ENCODE peak calls at places on chromosome X, in ten cellular contexts. One of them, this sample, is unnamed.

GRCh38 chrX:118717703-118718391 is 9.6 kb upstream of the IL13RA1 start:
- DNase-seq in prostate gland: no peak
- DNase-seq in IMR-90: no peak
- DNase-seq in adrenal gland: no peak
- DNase-seq in transverse colon: no peak
- DNase-seq in stomach: no peak
- DNase-seq in breast epithelium: no peak
- DNase-seq in tibial nerve: no peak
- DNase-seq in upper lobe of left lung: no peak
- DNase-seq in Peyer's patch: no peak
- DNase-seq in this sample: no peak

GRCh38 chrX:24215282-24215681 is 65.8 kb downstream of the ZFX start:
- DNase-seq in tibial nerve: no peak
- DNase-seq in adrenal gland: no peak
- DNase-seq in breast epithelium: no peak
- DNase-seq in upper lobe of left lung: no peak
- DNase-seq in Peyer's patch: no peak
- DNase-seq in stomach: no peak
- DNase-seq in prostate gland: no peak
- DNase-seq in transverse colon: no peak
- DNase-seq in IMR-90: no peak
- DNase-seq in this sample: no peak

GRCh38 chrX:38612281-38612680 is 50.9 kb downstream of the TSPAN7 start:
- DNase-seq in IMR-90: no peak
- DNase-seq in stomach: no peak
- DNase-seq in transverse colon: no peak
- DNase-seq in adrenal gland: no peak
- DNase-seq in Peyer's patch: no peak
- DNase-seq in upper lobe of left lung: no peak
- DNase-seq in breast epithelium: no peak
- DNase-seq in tibial nerve: no peak
- DNase-seq in prostate gland: no peak
- DNase-seq in this sample: peak; percentile 50

GRCh38 chrX:14032383-14032782 is 2.7 kb upstream of the GEMIN8 start:
- DNase-seq in upper lobe of left lung: no peak
- DNase-seq in prostate gland: peak; percentile 14
- DNase-seq in transverse colon: peak; percentile 52
- DNase-seq in stomach: peak; percentile 53
- DNase-seq in breast epithelium: no peak
- DNase-seq in adrenal gland: peak; percentile 53
- DNase-seq in tibial nerve: no peak
- DNase-seq in Peyer's patch: peak; percentile 78
- DNase-seq in IMR-90: peak; percentile 61
- DNase-seq in this sample: no peak

GRCh38 chrX:133042260-133042659 is 54.6 kb downstream of the USP26 start:
- DNase-seq in upper lobe of left lung: no peak
- DNase-seq in stomach: no peak
- DNase-seq in transverse colon: no peak
- DNase-seq in prostate gland: no peak
- DNase-seq in breast epithelium: no peak
- DNase-seq in tibial nerve: no peak
- DNase-seq in adrenal gland: no peak
- DNase-seq in IMR-90: no peak
- DNase-seq in Peyer's patch: no peak
- DNase-seq in this sample: no peak

GRCh38 chrX:65528705-65529340 is 5.8 kb downstream of the LAS1L start:
- DNase-seq in IMR-90: peak; percentile 10
- DNase-seq in prostate gland: peak; percentile 7
- DNase-seq in Peyer's patch: peak; percentile 84
- DNase-seq in breast epithelium: no peak
- DNase-seq in stomach: peak; percentile 61
- DNase-seq in adrenal gland: peak; percentile 41
- DNase-seq in tibial nerve: no peak
- DNase-seq in transverse colon: peak; percentile 60
- DNase-seq in upper lobe of left lung: no peak
- DNase-seq in this sample: peak; percentile 2

GRCh38 chrX:125505207-125505606 is 185.5 kb downstream of the TEX13C start:
- DNase-seq in IMR-90: no peak
- DNase-seq in upper lobe of left lung: no peak
- DNase-seq in stomach: no peak
- DNase-seq in breast epithelium: no peak
- DNase-seq in transverse colon: no peak
- DNase-seq in adrenal gland: no peak
- DNase-seq in Peyer's patch: no peak
- DNase-seq in tibial nerve: no peak
- DNase-seq in prostate gland: no peak
- DNase-seq in this sample: no peak

GRCh38 chrX:68851082-68851481 is 22.3 kb downstream of the EFNB1 start:
- DNase-seq in IMR-90: no peak
- DNase-seq in transverse colon: no peak
- DNase-seq in upper lobe of left lung: no peak
- DNase-seq in stomach: no peak
- DNase-seq in breast epithelium: no peak
- DNase-seq in adrenal gland: no peak
- DNase-seq in tibial nerve: no peak
- DNase-seq in prostate gland: no peak
- DNase-seq in Peyer's patch: no peak
- DNase-seq in this sample: no peak

GRCh38 chrX:21382715-21383114 is 8.5 kb downstream of the CNKSR2 start:
- DNase-seq in tibial nerve: no peak
- DNase-seq in prostate gland: no peak
- DNase-seq in transverse colon: no peak
- DNase-seq in Peyer's patch: no peak
- DNase-seq in breast epithelium: no peak
- DNase-seq in IMR-90: no peak
- DNase-seq in adrenal gland: no peak
- DNase-seq in upper lobe of left lung: no peak
- DNase-seq in stomach: no peak
- DNase-seq in this sample: no peak
- TF ChIP-seq CTCF in tibial nerve: no peak
- TF ChIP-seq CTCF in prostate gland: peak; percentile 16
- TF ChIP-seq CTCF in transverse colon: peak; percentile 21
- TF ChIP-seq CTCF in Peyer's patch: peak; percentile 21
- TF ChIP-seq CTCF in breast epithelium: peak; percentile 26
- TF ChIP-seq CTCF in IMR-90: no peak
- TF ChIP-seq CTCF in adrenal gland: peak; percentile 27
- TF ChIP-seq CTCF in upper lobe of left lung: no peak
- TF ChIP-seq CTCF in stomach: peak; percentile 25
- TF ChIP-seq CTCF in this sample: no peak

DNA sequence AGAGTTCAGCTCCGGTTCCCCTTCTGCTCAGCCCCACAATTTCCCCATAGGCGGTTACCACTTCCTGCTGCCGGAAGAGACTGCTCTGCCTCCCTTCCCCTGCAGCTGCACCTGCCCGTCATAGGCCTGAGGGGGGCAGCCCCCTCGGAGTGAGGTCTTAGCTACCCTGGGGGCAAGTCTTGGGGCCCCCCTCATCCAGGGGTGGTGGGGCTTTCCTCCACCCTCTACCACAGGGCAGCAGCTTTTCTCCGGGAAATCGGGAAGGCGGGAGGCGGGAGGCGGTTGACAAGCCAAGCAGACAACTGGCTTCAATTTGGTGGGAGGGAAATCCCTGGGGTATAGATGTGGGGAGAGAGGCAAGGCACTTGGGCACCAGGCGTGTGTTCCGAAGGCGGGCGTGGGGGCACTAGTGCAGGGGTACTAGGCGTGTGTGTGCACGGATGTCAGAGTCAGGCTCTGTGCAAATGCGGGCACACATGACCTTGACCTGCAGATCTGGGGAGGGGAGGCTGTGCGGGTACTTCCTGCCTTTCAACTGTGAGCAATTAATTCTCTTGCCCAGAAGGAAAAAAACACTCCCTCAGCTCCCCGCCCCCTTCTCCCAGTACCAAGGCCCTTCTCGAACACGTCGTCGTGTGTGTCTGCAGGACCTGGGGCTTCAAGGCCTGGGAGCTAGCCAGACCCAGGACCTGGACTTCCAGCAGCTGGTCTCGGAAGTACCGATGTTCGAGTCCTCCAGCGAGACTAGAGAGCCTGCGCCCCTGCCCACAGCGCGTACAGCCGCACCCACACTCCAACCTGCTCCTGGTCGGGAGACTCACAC is 1.0 kb upstream of the ARHGAP4 start:
- DNase-seq in prostate gland: no peak
- DNase-seq in adrenal gland: peak; percentile 70
- DNase-seq in transverse colon: peak; percentile 77
- DNase-seq in IMR-90: peak; percentile 10
- DNase-seq in stomach: peak; percentile 57
- DNase-seq in upper lobe of left lung: peak; percentile 72
- DNase-seq in Peyer's patch: peak; percentile 93
- DNase-seq in tibial nerve: no peak
- DNase-seq in breast epithelium: peak; percentile 37
- DNase-seq in this sample: no peak
- TF ChIP-seq POLR2A in prostate gland: no peak
- TF ChIP-seq POLR2A in adrenal gland: peak; percentile 54
- TF ChIP-seq POLR2A in transverse colon: no peak
- TF ChIP-seq POLR2A in IMR-90: peak; percentile 27
- TF ChIP-seq POLR2A in stomach: no peak
- TF ChIP-seq POLR2A in upper lobe of left lung: no peak
- TF ChIP-seq POLR2A in Peyer's patch: no peak
- TF ChIP-seq POLR2A in tibial nerve: no peak
- TF ChIP-seq POLR2A in breast epithelium: no peak
- TF ChIP-seq POLR2A in this sample: peak; percentile 20

GRCh38 chrX:149473966-149474365 is 31.1 kb downstream of the IDS start:
- DNase-seq in Peyer's patch: no peak
- DNase-seq in upper lobe of left lung: no peak
- DNase-seq in transverse colon: no peak
- DNase-seq in IMR-90: no peak
- DNase-seq in prostate gland: no peak
- DNase-seq in stomach: no peak
- DNase-seq in breast epithelium: no peak
- DNase-seq in tibial nerve: no peak
- DNase-seq in adrenal gland: no peak
- DNase-seq in this sample: no peak

GRCh38 chrX:149473092-149473491 is 32.0 kb downstream of the IDS start:
- DNase-seq in upper lobe of left lung: no peak
- DNase-seq in stomach: no peak
- DNase-seq in prostate gland: no peak
- DNase-seq in IMR-90: no peak
- DNase-seq in Peyer's patch: no peak
- DNase-seq in transverse colon: no peak
- DNase-seq in adrenal gland: no peak
- DNase-seq in breast epithelium: no peak
- DNase-seq in tibial nerve: no peak
- DNase-seq in this sample: no peak

GRCh38 chrX:149472620-149473019 is 32.5 kb downstream of the IDS start:
- DNase-seq in tibial nerve: no peak
- DNase-seq in Peyer's patch: no peak
- DNase-seq in prostate gland: no peak
- DNase-seq in IMR-90: no peak
- DNase-seq in upper lobe of left lung: no peak
- DNase-seq in transverse colon: no peak
- DNase-seq in breast epithelium: no peak
- DNase-seq in stomach: no peak
- DNase-seq in adrenal gland: no peak
- DNase-seq in this sample: no peak

GRCh38 chrX:149469406-149469805 is 35.7 kb downstream of the IDS start:
- DNase-seq in Peyer's patch: no peak
- DNase-seq in IMR-90: no peak
- DNase-seq in prostate gland: no peak
- DNase-seq in upper lobe of left lung: peak; percentile 62
- DNase-seq in tibial nerve: no peak
- DNase-seq in stomach: no peak
- DNase-seq in transverse colon: no peak
- DNase-seq in adrenal gland: no peak
- DNase-seq in breast epithelium: no peak
- DNase-seq in this sample: no peak

GRCh38 chrX:149470960-149471359 is 34.1 kb downstream of the IDS start:
- DNase-seq in tibial nerve: peak; percentile 46
- DNase-seq in Peyer's patch: peak; percentile 80
- DNase-seq in adrenal gland: peak; percentile 70
- DNase-seq in breast epithelium: peak; percentile 59
- DNase-seq in upper lobe of left lung: peak; percentile 78
- DNase-seq in stomach: peak; percentile 78
- DNase-seq in IMR-90: peak; percentile 44
- DNase-seq in transverse colon: peak; percentile 73
- DNase-seq in prostate gland: peak; percentile 49
- DNase-seq in this sample: peak; percentile 56
- H3K9me3 ChIP-seq in tibial nerve: no peaks in the 10 kb centered on the region
- H3K9me3 ChIP-seq in Peyer's patch: no peaks in the 10 kb centered on the region
- H3K9me3 ChIP-seq in adrenal gland: no peaks in the 10 kb centered on the region
- H3K9me3 ChIP-seq in breast epithelium: no peaks in the 10 kb centered on the region
- H3K9me3 ChIP-seq in upper lobe of left lung: no peaks in the 10 kb centered on the region
- H3K9me3 ChIP-seq in stomach: no peaks in the 10 kb centered on the region
- H3K9me3 ChIP-seq in IMR-90: no peaks in the 10 kb centered on the region
- H3K9me3 ChIP-seq in transverse colon: no peaks in the 10 kb centered on the region
- H3K9me3 ChIP-seq in prostate gland: no peaks in the 10 kb centered on the region
- H3K9me3 ChIP-seq in this sample: no peaks in the 10 kb centered on the region

GRCh38 chrX:130111935-130112221 is 1.6 kb upstream of the ELF4 start:
- DNase-seq in prostate gland: no peak
- DNase-seq in stomach: no peak
- DNase-seq in transverse colon: no peak
- DNase-seq in upper lobe of left lung: no peak
- DNase-seq in Peyer's patch: no peak
- DNase-seq in IMR-90: no peak
- DNase-seq in tibial nerve: no peak
- DNase-seq in breast epithelium: no peak
- DNase-seq in adrenal gland: no peak
- DNase-seq in this sample: no peak

GRCh38 chrX:130109429-130110378 is 593 bp downstream of the ELF4 start:
- DNase-seq in IMR-90: peak; percentile 27
- DNase-seq in tibial nerve: no peak
- DNase-seq in prostate gland: no peak
- DNase-seq in stomach: no peak
- DNase-seq in upper lobe of left lung: no peak
- DNase-seq in adrenal gland: no peak
- DNase-seq in transverse colon: no peak
- DNase-seq in Peyer's patch: no peak
- DNase-seq in breast epithelium: no peak
- DNase-seq in this sample: no peak

GRCh38 chrX:130108647-130109428 is 1.5 kb downstream of the ELF4 start:
- DNase-seq in breast epithelium: no peak
- DNase-seq in upper lobe of left lung: peak; percentile 68
- DNase-seq in tibial nerve: no peak
- DNase-seq in transverse colon: peak; percentile 73
- DNase-seq in prostate gland: no peak
- DNase-seq in Peyer's patch: peak; percentile 84
- DNase-seq in stomach: no peak
- DNase-seq in IMR-90: no peak
- DNase-seq in adrenal gland: no peak
- DNase-seq in this sample: peak; percentile 19

GRCh38 chrX:130110379-130111219 is at the start of gene ELF4:
- DNase-seq in Peyer's patch: peak; percentile 74
- DNase-seq in tibial nerve: no peak
- DNase-seq in breast epithelium: no peak
- DNase-seq in adrenal gland: no peak
- DNase-seq in IMR-90: peak; percentile 37
- DNase-seq in stomach: peak; percentile 66
- DNase-seq in transverse colon: peak; percentile 65
- DNase-seq in upper lobe of left lung: peak; percentile 50
- DNase-seq in prostate gland: no peak
- DNase-seq in this sample: no peak

DNA sequence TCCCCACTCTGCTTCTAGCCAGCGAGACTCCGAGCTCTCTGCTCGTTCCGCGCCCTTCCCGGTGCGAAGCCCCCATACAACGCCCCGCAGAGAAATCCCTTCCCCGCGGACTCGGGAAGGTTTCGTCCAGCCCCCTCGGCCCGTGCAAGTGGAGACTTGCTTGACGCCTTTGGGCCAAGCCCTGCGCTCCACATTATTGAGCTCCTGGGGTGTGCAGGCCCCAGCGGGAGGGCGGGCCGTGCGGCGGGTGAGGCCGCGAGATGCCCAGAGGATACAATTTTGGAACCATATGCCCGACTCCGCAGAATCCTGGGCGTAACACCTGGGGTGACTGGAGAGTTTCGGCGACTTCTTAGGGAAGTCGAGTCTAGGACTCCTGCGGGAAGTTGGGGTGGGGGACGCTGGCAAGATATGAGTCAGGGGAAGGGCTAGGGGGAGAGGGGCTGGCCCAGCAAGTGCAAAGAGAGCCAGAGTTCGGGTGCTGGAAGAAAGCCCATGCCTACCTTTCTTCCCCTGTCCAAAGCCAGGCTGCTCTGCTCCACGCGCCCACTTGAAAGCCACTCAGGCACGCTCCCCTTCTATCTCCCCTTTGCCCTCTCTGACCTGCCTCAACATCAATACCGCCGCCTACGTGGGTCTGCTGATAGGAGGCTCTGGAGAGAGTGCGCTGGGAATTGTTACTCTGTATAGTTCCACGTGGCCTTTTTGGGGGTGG is 1.1 kb upstream of the ELF4 start:
- DNase-seq in adrenal gland: no peak
- DNase-seq in breast epithelium: no peak
- DNase-seq in upper lobe of left lung: no peak
- DNase-seq in IMR-90: no peak
- DNase-seq in transverse colon: no peak
- DNase-seq in tibial nerve: no peak
- DNase-seq in stomach: no peak
- DNase-seq in prostate gland: no peak
- DNase-seq in Peyer's patch: no peak
- DNase-seq in this sample: no peak
- TF ChIP-seq CTCF in adrenal gland: no peak
- TF ChIP-seq CTCF in breast epithelium: no peak
- TF ChIP-seq CTCF in upper lobe of left lung: no peak
- TF ChIP-seq CTCF in IMR-90: no peak
- TF ChIP-seq CTCF in transverse colon: no peak
- TF ChIP-seq CTCF in tibial nerve: no peak
- TF ChIP-seq CTCF in stomach: no peak
- TF ChIP-seq CTCF in prostate gland: no peak
- TF ChIP-seq CTCF in Peyer's patch: no peak
- TF ChIP-seq CTCF in this sample: no peak